ENCODE peak calls at places on chromosome 6, in eight cellular contexts. One of them, this sample, is unnamed.

GRCh38 chr6:14060971-14061370 is 56.6 kb upstream of the CD83 start:
- DNase-seq in skeletal muscle cell: no peak
- DNase-seq in activated CD4-positive, CD25-positive, alpha-beta regulatory T cell: no peak
- DNase-seq in EL: no peak
- DNase-seq in bronchial epithelial cell: no peak
- DNase-seq in GM23248: no peak
- DNase-seq in anterior cingulate cortex: no peak
- DNase-seq in NCI-H1092 treated with DMSO at 0.1 percent for 48 hours: no peak
- DNase-seq in this sample: peak; percentile 33

GRCh38 chr6:119273799-119274595 is 75.6 kb downstream of the MAN1A1 start:
- DNase-seq in skeletal muscle cell: peak; percentile 71
- DNase-seq in activated CD4-positive, CD25-positive, alpha-beta regulatory T cell: no peak
- DNase-seq in EL: peak; percentile 38
- DNase-seq in bronchial epithelial cell: no peak
- DNase-seq in GM23248: peak; percentile 88
- DNase-seq in anterior cingulate cortex: no peak
- DNase-seq in NCI-H1092 treated with DMSO at 0.1 percent for 48 hours: no peak
- DNase-seq in this sample: no peak

GRCh38 chr6:56101141-56101553 is 146.2 kb downstream of the COL21A1 start:
- DNase-seq in skeletal muscle cell: peak; percentile 96
- DNase-seq in activated CD4-positive, CD25-positive, alpha-beta regulatory T cell: no peak
- DNase-seq in EL: peak; percentile 86
- DNase-seq in bronchial epithelial cell: peak; percentile 98
- DNase-seq in GM23248: peak; percentile 93
- DNase-seq in anterior cingulate cortex: no peak
- DNase-seq in NCI-H1092 treated with DMSO at 0.1 percent for 48 hours: no peak
- DNase-seq in this sample: peak; percentile 93

GRCh38 chr6:70620746-70621145 is 46.9 kb upstream of the SMAP1 start:
- DNase-seq in skeletal muscle cell: no peak
- DNase-seq in activated CD4-positive, CD25-positive, alpha-beta regulatory T cell: no peak
- DNase-seq in EL: no peak
- DNase-seq in bronchial epithelial cell: no peak
- DNase-seq in GM23248: no peak
- DNase-seq in anterior cingulate cortex: no peak
- DNase-seq in NCI-H1092 treated with DMSO at 0.1 percent for 48 hours: no peak
- DNase-seq in this sample: no peak

GRCh38 chr6:148999921-149000589 is 253.2 kb downstream of the UST start:
- DNase-seq in skeletal muscle cell: peak; percentile 72
- DNase-seq in activated CD4-positive, CD25-positive, alpha-beta regulatory T cell: no peak
- DNase-seq in EL: peak; percentile 93
- DNase-seq in bronchial epithelial cell: peak; percentile 67
- DNase-seq in GM23248: peak; percentile 91
- DNase-seq in anterior cingulate cortex: no peak
- DNase-seq in NCI-H1092 treated with DMSO at 0.1 percent for 48 hours: no peak
- DNase-seq in this sample: peak; percentile 91

GRCh38 chr6:2037230-2037926 is 208.0 kb downstream of the GMDS start:
- DNase-seq in skeletal muscle cell: no peak
- DNase-seq in activated CD4-positive, CD25-positive, alpha-beta regulatory T cell: no peak
- DNase-seq in EL: no peak
- DNase-seq in bronchial epithelial cell: peak; percentile 39
- DNase-seq in GM23248: peak; percentile 10
- DNase-seq in anterior cingulate cortex: no peak
- DNase-seq in NCI-H1092 treated with DMSO at 0.1 percent for 48 hours: no peak
- DNase-seq in this sample: peak; percentile 32

GRCh38 chr6:89021629-89022028 is 58.2 kb upstream of the RNGTT start:
- DNase-seq in skeletal muscle cell: no peak
- DNase-seq in activated CD4-positive, CD25-positive, alpha-beta regulatory T cell: no peak
- DNase-seq in EL: no peak
- DNase-seq in bronchial epithelial cell: peak; percentile 53
- DNase-seq in GM23248: no peak
- DNase-seq in anterior cingulate cortex: no peak
- DNase-seq in NCI-H1092 treated with DMSO at 0.1 percent for 48 hours: no peak
- DNase-seq in this sample: no peak

GRCh38 chr6:49001856-49002255 is 461.2 kb downstream of the MMUT start:
- DNase-seq in skeletal muscle cell: peak; percentile 26
- DNase-seq in activated CD4-positive, CD25-positive, alpha-beta regulatory T cell: no peak
- DNase-seq in EL: peak; percentile 32
- DNase-seq in bronchial epithelial cell: peak; percentile 31
- DNase-seq in GM23248: peak; percentile 43
- DNase-seq in anterior cingulate cortex: no peak
- DNase-seq in NCI-H1092 treated with DMSO at 0.1 percent for 48 hours: no peak
- DNase-seq in this sample: peak; percentile 28

GRCh38 chr6:151389640-151390275 is 1.6 kb downstream of the ZBTB2 start:
- DNase-seq in skeletal muscle cell: peak; percentile 57
- DNase-seq in activated CD4-positive, CD25-positive, alpha-beta regulatory T cell: no peak
- DNase-seq in EL: peak; percentile 82
- DNase-seq in bronchial epithelial cell: peak; percentile 73
- DNase-seq in GM23248: peak; percentile 86
- DNase-seq in anterior cingulate cortex: peak; percentile 73
- DNase-seq in NCI-H1092 treated with DMSO at 0.1 percent for 48 hours: peak; percentile 75
- DNase-seq in this sample: peak; percentile 73

GRCh38 chr6:25452027-25452426 is 172.9 kb downstream of the CARMIL1 start:
- DNase-seq in skeletal muscle cell: no peak
- DNase-seq in activated CD4-positive, CD25-positive, alpha-beta regulatory T cell: no peak
- DNase-seq in EL: no peak
- DNase-seq in bronchial epithelial cell: no peak
- DNase-seq in GM23248: no peak
- DNase-seq in anterior cingulate cortex: no peak
- DNase-seq in NCI-H1092 treated with DMSO at 0.1 percent for 48 hours: no peak
- DNase-seq in this sample: no peak

GRCh38 chr6:154931741-154932424 is 63.2 kb upstream of the TIAM2 start:
- DNase-seq in skeletal muscle cell: no peak
- DNase-seq in activated CD4-positive, CD25-positive, alpha-beta regulatory T cell: no peak
- DNase-seq in EL: peak; percentile 56
- DNase-seq in bronchial epithelial cell: no peak
- DNase-seq in GM23248: peak; percentile 75
- DNase-seq in anterior cingulate cortex: no peak
- DNase-seq in NCI-H1092 treated with DMSO at 0.1 percent for 48 hours: no peak
- DNase-seq in this sample: peak; percentile 51

GRCh38 chr6:65786815-65787214 is 79.8 kb upstream of the EYS start:
- DNase-seq in skeletal muscle cell: no peak
- DNase-seq in activated CD4-positive, CD25-positive, alpha-beta regulatory T cell: no peak
- DNase-seq in EL: no peak
- DNase-seq in bronchial epithelial cell: no peak
- DNase-seq in GM23248: no peak
- DNase-seq in anterior cingulate cortex: no peak
- DNase-seq in NCI-H1092 treated with DMSO at 0.1 percent for 48 hours: no peak
- DNase-seq in this sample: no peak

GRCh38 chr6:33768644-33769120 is 20.2 kb downstream of the LEMD2 start:
- DNase-seq in skeletal muscle cell: no peak
- DNase-seq in activated CD4-positive, CD25-positive, alpha-beta regulatory T cell: peak; percentile 34
- DNase-seq in EL: peak; percentile 84
- DNase-seq in bronchial epithelial cell: peak; percentile 59
- DNase-seq in GM23248: peak; percentile 90
- DNase-seq in anterior cingulate cortex: peak; percentile 30
- DNase-seq in NCI-H1092 treated with DMSO at 0.1 percent for 48 hours: peak; percentile 63
- DNase-seq in this sample: peak; percentile 76

GRCh38 chr6:147741419-147741818 is 232.9 kb downstream of the SAMD5 start:
- DNase-seq in skeletal muscle cell: peak; percentile 7
- DNase-seq in activated CD4-positive, CD25-positive, alpha-beta regulatory T cell: no peak
- DNase-seq in EL: no peak
- DNase-seq in bronchial epithelial cell: peak; percentile 53
- DNase-seq in GM23248: no peak
- DNase-seq in anterior cingulate cortex: no peak
- DNase-seq in NCI-H1092 treated with DMSO at 0.1 percent for 48 hours: no peak
- DNase-seq in this sample: no peak

GRCh38 chr6:164013480-164014208 is 599.1 kb downstream of the QKI start:
- DNase-seq in skeletal muscle cell: no peak
- DNase-seq in activated CD4-positive, CD25-positive, alpha-beta regulatory T cell: no peak
- DNase-seq in EL: peak; percentile 49
- DNase-seq in bronchial epithelial cell: no peak
- DNase-seq in GM23248: no peak
- DNase-seq in anterior cingulate cortex: no peak
- DNase-seq in NCI-H1092 treated with DMSO at 0.1 percent for 48 hours: no peak
- DNase-seq in this sample: peak; percentile 63

GRCh38 chr6:140043762-140044378 is 669.4 kb upstream of the CITED2 start:
- DNase-seq in skeletal muscle cell: no peak
- DNase-seq in activated CD4-positive, CD25-positive, alpha-beta regulatory T cell: no peak
- DNase-seq in EL: peak; percentile 78
- DNase-seq in bronchial epithelial cell: peak; percentile 89
- DNase-seq in GM23248: peak; percentile 56
- DNase-seq in anterior cingulate cortex: no peak
- DNase-seq in NCI-H1092 treated with DMSO at 0.1 percent for 48 hours: no peak
- DNase-seq in this sample: peak; percentile 67

GRCh38 chr6:52990342-52990741 is 4.7 kb downstream of the GSTA4 start:
- DNase-seq in skeletal muscle cell: no peak
- DNase-seq in activated CD4-positive, CD25-positive, alpha-beta regulatory T cell: no peak
- DNase-seq in EL: peak; percentile 31
- DNase-seq in bronchial epithelial cell: peak; percentile 76
- DNase-seq in GM23248: peak; percentile 59
- DNase-seq in anterior cingulate cortex: no peak
- DNase-seq in NCI-H1092 treated with DMSO at 0.1 percent for 48 hours: no peak
- DNase-seq in this sample: peak; percentile 17

GRCh38 chr6:145705561-145705960 is 29.8 kb downstream of the EPM2A start:
- DNase-seq in skeletal muscle cell: peak; percentile 53
- DNase-seq in activated CD4-positive, CD25-positive, alpha-beta regulatory T cell: no peak
- DNase-seq in EL: peak; percentile 64
- DNase-seq in bronchial epithelial cell: peak; percentile 69
- DNase-seq in GM23248: peak; percentile 59
- DNase-seq in anterior cingulate cortex: no peak
- DNase-seq in NCI-H1092 treated with DMSO at 0.1 percent for 48 hours: no peak
- DNase-seq in this sample: no peak

GRCh38 chr6:36067374-36068011 is 39.9 kb downstream of the MAPK14 start:
- DNase-seq in skeletal muscle cell: no peak
- DNase-seq in activated CD4-positive, CD25-positive, alpha-beta regulatory T cell: no peak
- DNase-seq in EL: no peak
- DNase-seq in bronchial epithelial cell: peak; percentile 20
- DNase-seq in GM23248: peak; percentile 51
- DNase-seq in anterior cingulate cortex: no peak
- DNase-seq in NCI-H1092 treated with DMSO at 0.1 percent for 48 hours: no peak
- DNase-seq in this sample: no peak

GRCh38 chr6:142737368-142738060 is 207.5 kb downstream of the HIVEP2 start:
- DNase-seq in skeletal muscle cell: no peak
- DNase-seq in activated CD4-positive, CD25-positive, alpha-beta regulatory T cell: no peak
- DNase-seq in EL: peak; percentile 34
- DNase-seq in bronchial epithelial cell: no peak
- DNase-seq in GM23248: peak; percentile 67
- DNase-seq in anterior cingulate cortex: no peak
- DNase-seq in NCI-H1092 treated with DMSO at 0.1 percent for 48 hours: no peak
- DNase-seq in this sample: no peak

GRCh38 chr6:139336488-139336887 is 38.0 kb downstream of the CITED2 start:
- DNase-seq in skeletal muscle cell: no peak
- DNase-seq in activated CD4-positive, CD25-positive, alpha-beta regulatory T cell: no peak
- DNase-seq in EL: no peak
- DNase-seq in bronchial epithelial cell: peak; percentile 44
- DNase-seq in GM23248: no peak
- DNase-seq in anterior cingulate cortex: no peak
- DNase-seq in NCI-H1092 treated with DMSO at 0.1 percent for 48 hours: peak; percentile 58
- DNase-seq in this sample: peak; percentile 26

GRCh38 chr6:52576392-52577021 is 353 bp downstream of the TRAM2 start:
- DNase-seq in skeletal muscle cell: no peak
- DNase-seq in activated CD4-positive, CD25-positive, alpha-beta regulatory T cell: peak; percentile 42
- DNase-seq in EL: peak; percentile 85
- DNase-seq in bronchial epithelial cell: peak; percentile 65
- DNase-seq in GM23248: peak; percentile 91
- DNase-seq in anterior cingulate cortex: peak; percentile 72
- DNase-seq in NCI-H1092 treated with DMSO at 0.1 percent for 48 hours: peak; percentile 34
- DNase-seq in this sample: peak; percentile 87

GRCh38 chr6:28490191-28490890 is 25.3 kb downstream of the GPX6 start:
- DNase-seq in skeletal muscle cell: no peak
- DNase-seq in activated CD4-positive, CD25-positive, alpha-beta regulatory T cell: no peak
- DNase-seq in EL: no peak
- DNase-seq in bronchial epithelial cell: no peak
- DNase-seq in GM23248: peak; percentile 56
- DNase-seq in anterior cingulate cortex: no peak
- DNase-seq in NCI-H1092 treated with DMSO at 0.1 percent for 48 hours: no peak
- DNase-seq in this sample: no peak

GRCh38 chr6:111642463-111643158 is 36.9 kb upstream of the TRAF3IP2 start:
- DNase-seq in skeletal muscle cell: no peak
- DNase-seq in activated CD4-positive, CD25-positive, alpha-beta regulatory T cell: no peak
- DNase-seq in EL: peak; percentile 76
- DNase-seq in bronchial epithelial cell: peak; percentile 68
- DNase-seq in GM23248: peak; percentile 79
- DNase-seq in anterior cingulate cortex: no peak
- DNase-seq in NCI-H1092 treated with DMSO at 0.1 percent for 48 hours: peak; percentile 45
- DNase-seq in this sample: peak; percentile 72

This sample was measured in kidney tubule cell.